ENCODE peak calls at places on chromosomes 13 and 19, in five cellular contexts. H is right cardiac atrium, I is nucleus accumbens, D is T1000, Z is NCI-H748 treated with DMSO at 0.1 percent for 48 hours. L is an unnamed sample.

GRCh38 chr19:47729468-47729798 is 15.9 kb upstream of the NOP53 start:
- DNase-seq in H (peak; percentile 78), I (no peak), Z (no peak), D (peak; percentile 84), L (no peak)

GRCh38 chr19:22606954-22607652 is 27.0 kb upstream of the ZNF492 start:
- DNase-seq in Z (no peak), D (no peak), H (no peak), I (no peak), L (no peak)

GRCh38 chr19:55228403-55229031 is at the start of gene TMEM86B:
- DNase-seq in H (no peak), Z (no peak), I (no peak), D (no peak), L (no peak)

GRCh38 chr13:23359882-23360281 is 73.6 kb downstream of the SACS start:
- DNase-seq in Z (no peak), H (no peak), D (no peak), I (no peak), L (no peak)

GRCh38 chr19:50325310-50326100 is 3.7 kb downstream of the KCNC3 start:
- DNase-seq in I (peak; percentile 70), Z (peak; percentile 75), H (peak; percentile 66), D (no peak), L (peak; percentile 95)

GRCh38 chr19:15779756-15780476 is 7.5 kb upstream of the OR10H5 start:
- DNase-seq in Z (no peak), D (no peak), I (peak; percentile 74), H (peak; percentile 87), L (no peak)

GRCh38 chr13:31119966-31120733 is 41.6 kb downstream of the HSPH1 start:
- DNase-seq in Z (peak; percentile 87), H (no peak), D (no peak), I (no peak), L (peak; percentile 70)

GRCh38 chr19:18464646-18465045 is 26.7 kb upstream of the ISYNA1 start:
- DNase-seq in D (no peak), I (peak; percentile 76), Z (no peak), H (peak; percentile 82), L (peak; percentile 86)

GRCh38 chr19:47133021-47133471 is 2.4 kb downstream of the SAE1 start:
- DNase-seq in H (no peak), I (no peak), Z (no peak), D (no peak), L (peak; percentile 26)

GRCh38 chr19:50777830-50778303 is 7.6 kb downstream of the GPR32 start:
- DNase-seq in D (no peak), Z (peak; percentile 24), H (no peak), I (no peak), L (no peak)

GRCh38 chr19:18831524-18832330 is at the start of gene UPF1:
- DNase-seq in I (peak; percentile 88), Z (peak; percentile 53), H (peak; percentile 96), D (peak; percentile 81), L (peak; percentile 83)

GRCh38 chr13:37074703-37075102 is 15.2 kb upstream of the SUPT20H start:
- DNase-seq in I (no peak), H (no peak), Z (peak; percentile 46), D (no peak), L (peak; percentile 14)

GRCh38 chr19:6577410-6578125 is 13.4 kb downstream of the CD70 start:
- DNase-seq in D (no peak), I (no peak), H (no peak), Z (no peak), L (no peak)

GRCh38 chr19:19061491-19061890 is 2.3 kb upstream of the SLC25A42 start:
- DNase-seq in H (no peak), D (no peak), Z (no peak), I (no peak), L (peak; percentile 84)

GRCh38 chr13:101673360-101674105 is 221.1 kb downstream of the ITGBL1 start:
- DNase-seq in D (no peak), H (no peak), I (no peak), Z (no peak), L (no peak)

GRCh38 chr19:861756-862528 is 2.5 kb downstream of the CFD start:
- DNase-seq in Z (peak; percentile 8), H (peak; percentile 55), D (peak; percentile 35), I (no peak), L (no peak)

GRCh38 chr13:23506821-23507210 is 63.4 kb upstream of the TNFRSF19 start:
- DNase-seq in Z (no peak), I (no peak), H (no peak), D (no peak), L (no peak)

GRCh38 chr13:45306966-45307365 is 34.0 kb downstream of the TPT1 start:
- DNase-seq in I (no peak), Z (no peak), H (no peak), D (no peak), L (no peak)

GRCh38 chr13:113586661-113587479 is 2.3 kb downstream of the TFDP1 start:
- DNase-seq in Z (no peak), I (no peak), D (no peak), H (no peak), L (no peak)

GRCh38 chr13:95968906-95969305 is 84.3 kb downstream of the UGGT2 start:
- DNase-seq in H (no peak), D (no peak), Z (no peak), I (no peak), L (no peak)

GRCh38 chr13:26061947-26062346 is 10.1 kb upstream of the SHISA2 start:
- DNase-seq in I (no peak), H (no peak), D (no peak), Z (no peak), L (no peak)

GRCh38 chr13:102405499-102406079 is 3.7 kb upstream of the FGF14 start:
- DNase-seq in I (no peak), H (no peak), Z (no peak), D (no peak), L (no peak)

GRCh38 chr13:100597253-100597652 is 8.7 kb upstream of the GGACT start:
- DNase-seq in D (no peak), H (no peak), Z (no peak), I (no peak), L (no peak)

GRCh38 chr19:3670258-3670795 is 29.9 kb downstream of the PIP5K1C start:
- DNase-seq in D (peak; percentile 79), I (no peak), Z (no peak), H (peak; percentile 91), L (no peak)

GRCh38 chr13:108346376-108346775 is 76.9 kb downstream of the TNFSF13B start:
- DNase-seq in I (no peak), D (no peak), Z (no peak), H (no peak), L (peak; percentile 11)

L was measured in NCI-H510A treated with DMSO at 0.1 percent for 48 hours.